ENCODE peak calls at places on chromosomes 11 and 22, in five cellular contexts. D is AG04450, I is neural crest cell, E is A549, B is Peyer's patch. W is an unnamed sample.

GRCh38 chr11:11937957-11938356 is 70.5 kb downstream of the DKK3 start:
- DNase-seq in E (no peak), I (no peak), D (no peak), B (no peak), W (no peak)

GRCh38 chr11:47443028-47443700 is 5.8 kb downstream of the RAPSN start:
- DNase-seq in B (no peak), I (no peak), D (no peak), E (peak; percentile 46), W (no peak)

GRCh38 chr11:68370211-68371111 is 58.1 kb downstream of the LRP5 start:
- DNase-seq in E (no peak), B (peak; percentile 82), D (no peak), I (no peak), W (peak; percentile 64)

GRCh38 chr11:16841984-16842383 is 103.5 kb downstream of the C11orf58 start:
- DNase-seq in E (no peak), D (no peak), B (no peak), I (no peak), W (no peak)

GRCh38 chr11:134124660-134125451 is 56.0 kb downstream of the JAM3 start:
- DNase-seq in B (peak; percentile 48), I (peak; percentile 44), E (no peak), D (no peak), W (no peak)

GRCh38 chr11:31798057-31799035 is 12.8 kb downstream of the PAX6 start:
- DNase-seq in I (no peak), D (no peak), E (no peak), B (no peak), W (no peak)

GRCh38 chr11:12430912-12431311 is 53.5 kb downstream of the PARVA start:
- DNase-seq in I (no peak), B (peak; percentile 67), D (peak; percentile 77), E (peak; percentile 13), W (no peak)

GRCh38 chr11:68750197-68750987 is 928 bp downstream of the TESMIN start:
- DNase-seq in E (no peak), I (peak; percentile 18), D (no peak), B (peak; percentile 51), W (no peak)

GRCh38 chr11:122038543-122038942 is 77.5 kb downstream of the BLID start:
- DNase-seq in D (peak; percentile 72), E (no peak), B (no peak), I (no peak), W (no peak)

GRCh38 chr11:113132001-113132400 is 170.8 kb downstream of the NCAM1 start:
- DNase-seq in B (no peak), E (no peak), D (no peak), I (no peak), W (no peak)

GRCh38 chr11:76123243-76123642 is 83.1 kb downstream of the WNT11 start:
- DNase-seq in D (no peak), I (no peak), B (no peak), E (no peak), W (no peak)

GRCh38 chr11:45560153-45560934 is 105.1 kb downstream of the CHST1 start:
- DNase-seq in E (no peak), B (no peak), I (no peak), D (no peak), W (no peak)

GRCh38 chr22:24156915-24157782 is 24.1 kb upstream of the SUSD2 start:
- DNase-seq in I (peak; percentile 74), B (peak; percentile 97), E (peak; percentile 82), D (no peak), W (peak; percentile 82)

GRCh38 chr11:129352627-129353026 is 23.0 kb upstream of the BARX2 start:
- DNase-seq in E (no peak), I (no peak), B (no peak), D (no peak), W (no peak)

GRCh38 chr11:65891180-65892136 is 985 bp downstream of the CCDC85B start:
- DNase-seq in D (no peak), B (no peak), I (no peak), E (peak; percentile 43), W (no peak)

GRCh38 chr22:39498368-39498767 is 3.7 kb upstream of the MIEF1 start:
- DNase-seq in E (no peak), I (no peak), D (no peak), B (no peak), W (no peak)

GRCh38 chr22:27771637-27772369 is 29.8 kb downstream of the MN1 start:
- DNase-seq in B (no peak), I (no peak), D (no peak), E (no peak), W (no peak)

GRCh38 chr22:30511903-30512302 is 6.4 kb upstream of the SEC14L4 start:
- DNase-seq in E (no peak), D (no peak), B (no peak), I (no peak), W (no peak)

GRCh38 chr22:44685384-44686056 is 16.5 kb upstream of the PRR5 start:
- DNase-seq in D (no peak), E (peak; percentile 43), B (peak; percentile 85), I (peak; percentile 52), W (peak; percentile 77)
- TF ChIP-seq CTCF in D (no peak), E (no peak), B (no peak), I (no peak), W (no peak)

GRCh38 chr11:73360743-73361369 is 15.3 kb upstream of the RELT start:
- DNase-seq in D (no peak), I (no peak), B (no peak), E (no peak), W (no peak)

GRCh38 chr11:73361953-73362776 is 14.0 kb upstream of the RELT start:
- DNase-seq in E (no peak), B (no peak), I (no peak), D (no peak), W (no peak)

GRCh38 chr11:73358071-73358470 is 18.1 kb upstream of the RELT start:
- DNase-seq in I (no peak), B (no peak), D (no peak), E (no peak), W (no peak)

GRCh38 chr11:73359341-73359740 is 16.9 kb upstream of the RELT start:
- DNase-seq in E (no peak), D (no peak), B (no peak), I (no peak), W (no peak)

DNA sequence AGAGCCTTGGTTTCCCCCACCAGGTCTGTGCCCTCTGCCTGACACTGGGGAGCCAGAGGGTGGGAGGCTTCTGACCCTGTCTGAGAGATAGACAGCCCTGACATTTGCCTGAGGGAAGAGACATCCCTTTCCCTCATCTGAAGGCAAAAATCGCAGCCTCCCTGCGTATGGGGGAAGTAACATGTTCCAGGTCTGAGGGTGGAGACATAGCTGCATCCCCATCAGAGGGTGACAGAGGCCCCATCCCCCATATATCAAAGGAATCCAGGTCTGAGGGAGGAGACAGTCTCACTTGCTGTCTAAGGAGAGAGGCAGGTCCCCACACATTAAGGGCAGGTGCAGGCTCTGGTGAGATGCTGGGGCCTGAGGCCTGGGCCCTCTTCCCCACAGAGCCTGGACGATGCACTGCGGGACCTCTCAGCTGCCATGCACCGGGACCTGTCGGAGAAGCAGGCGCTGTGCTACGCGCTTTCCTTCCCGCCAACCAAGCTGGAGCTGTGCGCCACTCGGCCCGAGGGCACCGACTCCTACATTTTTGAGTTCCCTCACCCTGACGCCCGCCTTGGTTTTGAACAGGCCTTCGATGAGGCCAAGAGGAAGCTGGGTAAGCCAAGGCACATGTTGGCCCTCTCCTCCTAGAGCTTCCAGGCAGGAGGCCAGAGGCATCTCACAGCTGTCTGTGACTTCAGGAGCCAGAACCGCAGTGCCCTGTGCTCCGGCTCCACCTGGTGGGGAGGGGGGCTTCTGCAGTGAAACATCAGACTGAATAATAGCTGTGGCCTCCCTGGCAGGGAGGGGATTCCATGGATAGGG is 16.1 kb upstream of the RELT start:
- DNase-seq in I (peak; percentile 45), B (no peak), E (peak; percentile 75), D (no peak), W (no peak)
- TF ChIP-seq CTCF in I (peak; percentile 60), B (no peak), E (peak; percentile 49), D (peak; percentile 61), W (peak; percentile 30)

DNA sequence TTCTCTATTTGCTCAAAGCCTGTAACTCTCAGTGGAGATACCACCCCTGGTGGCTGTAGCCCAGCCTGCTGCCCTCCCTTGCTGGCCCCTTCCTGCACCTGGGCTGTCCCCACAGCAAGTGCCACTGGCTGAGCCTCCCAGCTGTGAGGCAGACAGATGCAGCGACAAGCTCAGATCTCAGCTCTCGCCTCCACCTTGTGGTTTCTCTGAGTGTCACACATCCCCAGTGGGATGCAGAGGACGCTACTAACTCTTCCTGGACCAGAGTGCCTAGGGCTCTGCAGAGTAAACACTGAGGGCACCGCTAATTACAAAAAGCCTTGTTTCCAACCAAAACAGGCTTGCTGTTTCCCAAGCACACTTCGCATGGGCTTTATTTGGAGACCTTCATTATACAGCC is 8.9 kb downstream of the YPEL1 start:
- DNase-seq in D (no peak), B (no peak), E (peak; percentile 20), I (peak; percentile 31), W (no peak)
- TF ChIP-seq CTCF in D (no peak), B (peak; percentile 22), E (peak; percentile 8), I (peak; percentile 62), W (no peak)

GRCh38 chr11:62976109-62976508 is 8.7 kb downstream of the SLC22A6 start:
- DNase-seq in I (no peak), D (no peak), B (no peak), E (no peak), W (no peak)

GRCh38 chr11:62980133-62980760 is 4.5 kb downstream of the SLC22A6 start:
- DNase-seq in D (no peak), I (no peak), E (no peak), B (no peak), W (no peak)

DNA sequence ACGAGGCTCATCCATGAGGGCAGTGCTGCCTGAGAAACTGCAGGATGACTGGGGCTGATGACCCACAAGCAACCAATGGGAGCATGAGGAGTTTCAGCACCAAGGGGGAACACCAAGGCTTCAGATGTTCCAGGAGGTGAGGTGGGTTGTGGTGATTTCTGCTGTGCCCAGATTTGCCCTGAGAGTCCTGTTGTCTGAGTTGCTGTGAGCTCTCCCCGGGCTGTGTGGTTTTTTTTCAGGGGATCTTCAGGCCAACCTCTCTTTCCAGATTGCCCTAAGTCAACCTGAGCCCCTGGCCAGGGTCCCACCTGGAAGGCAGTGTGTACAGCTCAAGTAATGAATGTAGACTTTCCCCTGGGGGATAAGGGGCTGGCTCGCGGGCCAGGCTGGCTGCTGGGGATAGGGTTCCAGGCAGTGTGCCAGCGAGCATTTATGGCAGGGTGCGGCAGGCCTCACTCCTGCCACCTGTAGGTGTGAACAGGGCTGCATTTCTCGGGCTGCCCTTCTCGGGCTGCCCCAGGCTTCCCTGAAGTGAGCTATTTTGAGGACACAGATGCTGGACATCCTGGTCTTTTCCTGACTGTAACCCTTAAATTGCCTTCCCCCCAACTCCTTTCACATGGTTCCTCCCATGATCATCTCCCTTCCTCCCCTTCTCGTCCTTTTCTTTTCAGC is 9.8 kb downstream of the SLC22A6 start:
- DNase-seq in D (no peak), E (peak; percentile 54), B (peak; percentile 79), I (no peak), W (no peak)
- TF ChIP-seq CTCF in D (peak; percentile 27), E (peak; percentile 47), B (peak; percentile 77), I (peak; percentile 56), W (peak; percentile 19)

GRCh38 chr11:78606667-78607066 is 32.0 kb upstream of the NARS2 start:
- DNase-seq in I (no peak), D (no peak), B (no peak), E (no peak), W (no peak)
- TF ChIP-seq CTCF in I (no peak), D (no peak), B (no peak), E (no peak), W (no peak)